ENCODE peak calls at places on chromosomes 4 and X, in eight cellular contexts. O is A549, L is OCI-LY7, W is choroid plexus epithelial cell, H is Peyer's patch, Z is dorsolateral prefrontal cortex, S is pancreas, V is AG09309. I is an unnamed sample.

GRCh38 chr4:16752150-16752549 is 146.3 kb downstream of the LDB2 start:
- DNase-seq in V (no peak), S (no peak), O (no peak), L (no peak), Z (no peak), W (peak; percentile 67), H (no peak), I (peak; percentile 4)

GRCh38 chr4:177057191-177057590 is 252.5 kb upstream of the NEIL3 start:
- DNase-seq in O (no peak), V (no peak), S (no peak), H (no peak), W (no peak), Z (no peak), L (no peak), I (no peak)

GRCh38 chr4:83128235-83128929 is 13.9 kb upstream of the PLAC8 start:
- DNase-seq in H (no peak), W (peak; percentile 96), V (peak; percentile 85), Z (no peak), L (no peak), S (no peak), O (peak; percentile 28), I (no peak)

GRCh38 chrX:119618439-119618838 is 12.2 kb upstream of the NKRF start:
- DNase-seq in O (no peak), L (peak; percentile 48), H (no peak), V (no peak), W (no peak), S (no peak), Z (no peak), I (no peak)

GRCh38 chrX:103919336-103919682 is 43.1 kb upstream of the TMSB15B start:
- DNase-seq in S (no peak), L (peak; percentile 73), O (peak; percentile 72), Z (no peak), V (no peak), H (no peak), W (peak; percentile 59), I (no peak)

GRCh38 chr4:23789765-23790164 is 100.1 kb downstream of the PPARGC1A start:
- DNase-seq in Z (no peak), W (peak; percentile 54), S (peak; percentile 7), L (no peak), H (no peak), O (no peak), V (peak; percentile 1), I (peak; percentile 10)

GRCh38 chr4:139857977-139858376 is 192.4 kb downstream of the MGST2 start:
- DNase-seq in S (no peak), Z (no peak), H (no peak), O (no peak), W (no peak), V (no peak), L (no peak), I (no peak)

GRCh38 chr4:24282446-24282845 is 301.9 kb downstream of the DHX15 start:
- DNase-seq in O (no peak), L (no peak), S (no peak), V (no peak), W (no peak), H (no peak), Z (no peak), I (no peak)

GRCh38 chrX:7083468-7084396 is 63.8 kb upstream of the STS start:
- DNase-seq in H (no peak), W (peak; percentile 92), V (peak; percentile 84), S (no peak), L (peak; percentile 90), O (peak; percentile 22), Z (no peak), I (peak; percentile 82)

GRCh38 chr4:132540268-132540667 is 608.8 kb upstream of the PCDH10 start:
- DNase-seq in Z (no peak), V (no peak), S (no peak), L (no peak), W (no peak), O (no peak), H (no peak), I (no peak)

GRCh38 chrX:118226060-118226428 is 109.4 kb upstream of the KLHL13 start:
- DNase-seq in Z (no peak), O (peak; percentile 4), L (peak; percentile 27), W (peak; percentile 21), V (no peak), H (no peak), S (no peak), I (no peak)

GRCh38 chrX:145002776-145003175 is 244.5 kb upstream of the SPANXN1 start:
- DNase-seq in H (no peak), W (no peak), O (no peak), V (no peak), S (no peak), Z (no peak), L (no peak), I (no peak)

GRCh38 chr4:55730143-55730931 is 89.3 kb upstream of the EXOC1L start:
- DNase-seq in S (no peak), W (no peak), O (no peak), H (no peak), L (no peak), Z (no peak), V (no peak), I (no peak)

GRCh38 chr4:129929052-129929451 is 833.1 kb downstream of the C4orf33 start:
- DNase-seq in V (no peak), O (peak; percentile 4), Z (no peak), W (no peak), H (no peak), S (no peak), L (peak; percentile 29), I (no peak)

GRCh38 chr4:24244663-24245519 is 339.5 kb downstream of the DHX15 start:
- DNase-seq in V (no peak), H (no peak), L (no peak), S (no peak), W (no peak), O (no peak), Z (no peak), I (no peak)

GRCh38 chr4:133151301-133151680 is 2.2 kb downstream of the PCDH10 start:
- DNase-seq in W (peak; percentile 8), S (no peak), H (no peak), L (no peak), Z (peak; percentile 80), O (peak; percentile 24), V (no peak), I (no peak)

GRCh38 chr4:3783691-3784306 is 17.6 kb downstream of the ADRA2C start:
- DNase-seq in V (no peak), Z (no peak), W (peak; percentile 3), L (no peak), O (peak; percentile 31), S (no peak), H (no peak), I (no peak)
- TF ChIP-seq CTCF in V (peak; percentile 38), Z (peak; percentile 23), W (peak; percentile 28), L (no peak), O (peak; percentile 24), S (peak; percentile 22), H (no peak), I (peak; percentile 29)

GRCh38 chrX:40272786-40273185 is 175.0 kb upstream of the BCOR start:
- DNase-seq in O (no peak), L (no peak), W (no peak), H (no peak), V (no peak), S (no peak), Z (no peak), I (no peak)

GRCh38 chrX:40272141-40272540 is 174.4 kb upstream of the BCOR start:
- DNase-seq in Z (no peak), H (no peak), V (no peak), L (no peak), O (no peak), W (no peak), S (no peak), I (no peak)

GRCh38 chrX:40277672-40278071 is 179.9 kb upstream of the BCOR start:
- DNase-seq in O (no peak), W (no peak), S (no peak), Z (no peak), H (no peak), V (no peak), L (no peak), I (no peak)

GRCh38 chrX:40278340-40279090 is 180.8 kb upstream of the BCOR start:
- DNase-seq in O (peak; percentile 14), V (no peak), H (no peak), L (no peak), S (no peak), W (peak; percentile 28), Z (no peak), I (no peak)

GRCh38 chrX:40273356-40274050 is 175.7 kb upstream of the BCOR start:
- DNase-seq in W (no peak), S (no peak), O (no peak), V (no peak), L (no peak), H (no peak), Z (peak; percentile 40), I (no peak)
- H3K4me3 ChIP-seq in W (no peak overlapping the region), S (no peak overlapping the region), O (no peak overlapping the region), V (no peak overlapping the region), L (no peak overlapping the region), H (no peak overlapping the region), Z (no peak overlapping the region), I (no peak overlapping the region)

GRCh38 chrX:68671221-68671620 is 23.8 kb downstream of the STARD8 start:
- DNase-seq in Z (no peak), O (no peak), L (no peak), V (no peak), H (no peak), S (no peak), W (no peak), I (no peak)

GRCh38 chrX:68666580-68666979 is 19.1 kb downstream of the STARD8 start:
- DNase-seq in L (no peak), H (no peak), Z (no peak), S (no peak), V (no peak), W (no peak), O (no peak), I (no peak)

GRCh38 chrX:68672581-68673318 is 25.3 kb downstream of the STARD8 start:
- DNase-seq in S (no peak), L (no peak), H (no peak), O (no peak), W (no peak), Z (no peak), V (no peak), I (no peak)

GRCh38 chrX:68669872-68670271 is 22.4 kb downstream of the STARD8 start:
- DNase-seq in W (no peak), S (no peak), V (no peak), Z (no peak), L (no peak), O (no peak), H (no peak), I (no peak)

GRCh38 chrX:68669094-68669830 is 21.8 kb downstream of the STARD8 start:
- DNase-seq in S (no peak), O (no peak), W (no peak), Z (no peak), V (no peak), H (no peak), L (no peak), I (no peak)
- TF ChIP-seq CTCF in S (no peak), O (no peak), W (no peak), Z (no peak), V (no peak), H (no peak), L (no peak), I (no peak)

GRCh38 chrX:66892004-66892403 is 253.1 kb upstream of the EDA2R start:
- DNase-seq in L (no peak), V (no peak), Z (no peak), S (no peak), O (no peak), H (no peak), W (no peak), I (no peak)

DNA sequence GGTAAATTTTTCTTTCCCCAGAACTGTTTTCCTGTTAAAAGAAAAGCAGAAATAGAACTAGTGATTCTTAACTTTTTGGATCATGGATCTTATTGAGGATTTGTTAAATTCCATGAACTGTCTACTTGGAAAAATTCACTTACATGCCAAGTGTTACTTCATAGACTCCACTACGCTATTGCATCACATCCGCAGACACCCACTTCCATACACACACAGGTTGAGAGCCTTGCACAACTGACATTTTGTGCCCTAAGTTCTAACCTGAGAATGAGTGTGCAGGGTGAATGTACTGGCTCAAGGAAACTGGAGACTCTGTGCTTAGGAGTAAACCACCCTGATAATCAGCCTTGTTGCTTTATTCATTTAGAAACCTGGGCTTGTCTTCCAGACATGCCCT is 250.5 kb upstream of the EDA2R start:
- DNase-seq in W (no peak), S (no peak), V (no peak), O (no peak), H (no peak), L (no peak), Z (no peak), I (no peak)
- H3K4me3 ChIP-seq in W (no peak overlapping the region), S (no peak overlapping the region), V (no peak overlapping the region), O (no peak overlapping the region), H (no peak overlapping the region), L (no peak overlapping the region), Z (no peak overlapping the region), I (no peak overlapping the region)

I was measured in HFF-Myc.